ENCODE peak calls at places on chromosomes 3 and 15, in five cellular contexts. B, W, O, E and L are unnamed samples.
A peak's percentile ranks its signal among the peaks of the same experiment; 100 is the strongest.

GRCh38 chr15:71725215-71725955 is 85.0 kb upstream of the NR2E3 start:
- DNase-seq in B (no peak), E (no peak), W (no peak), O (no peak), L (no peak)

GRCh38 chr3:127589600-127590281 is 792 bp downstream of the TPRA1 start:
- DNase-seq in B (no peak), O (no peak), E (peak; percentile 19), W (peak; percentile 47), L (no peak)

GRCh38 chr3:185175370-185175987 is 22.6 kb upstream of the C3orf70 start:
- DNase-seq in E (peak; percentile 19), O (peak; percentile 57), B (no peak), W (no peak), L (no peak)

GRCh38 chr15:70538278-70538677 is 225.1 kb downstream of the UACA start:
- DNase-seq in B (no peak), E (no peak), O (no peak), W (no peak), L (no peak)

GRCh38 chr3:107384907-107385306 is 7.7 kb downstream of the CCDC54 start:
- DNase-seq in B (no peak), W (no peak), E (no peak), O (no peak), L (no peak)

GRCh38 chr15:82146990-82147461 is 101.2 kb upstream of the MEX3B start:
- DNase-seq in W (no peak), E (no peak), O (no peak), B (no peak), L (no peak)

GRCh38 chr3:178443634-178444033 is 92.6 kb upstream of the KCNMB2 start:
- DNase-seq in O (no peak), W (no peak), B (no peak), E (no peak), L (no peak)

GRCh38 chr3:156764761-156765160 is 61.4 kb upstream of the LEKR1 start:
- DNase-seq in W (no peak), O (no peak), B (no peak), E (no peak), L (no peak)

GRCh38 chr15:47184003-47184404 is 533.3 kb upstream of the SEMA6D start:
- DNase-seq in O (peak; percentile 27), E (no peak), W (no peak), B (no peak), L (no peak)

GRCh38 chr3:159724627-159725026 is 264.0 kb upstream of the IL12A start:
- DNase-seq in E (no peak), W (no peak), B (no peak), O (no peak), L (no peak)

GRCh38 chr3:30292192-30292893 is 314.1 kb upstream of the TGFBR2 start:
- DNase-seq in E (no peak), B (no peak), W (no peak), O (no peak), L (no peak)

GRCh38 chr3:40574661-40575060 is 49.9 kb downstream of the ZNF621 start:
- DNase-seq in W (no peak), B (no peak), E (no peak), O (no peak), L (no peak)

GRCh38 chr3:136186330-136186729 is 9.8 kb downstream of the MSL2 start:
- DNase-seq in B (no peak), W (peak; percentile 53), O (no peak), E (no peak), L (no peak)

GRCh38 chr15:67196672-67197363 is 57.6 kb downstream of the AAGAB start:
- DNase-seq in O (no peak), E (no peak), B (no peak), W (no peak), L (peak; percentile 77)

GRCh38 chr15:51132384-51133139 is 37.9 kb upstream of the TNFAIP8L3 start:
- DNase-seq in O (peak; percentile 51), E (peak; percentile 33), W (no peak), B (no peak), L (no peak)

GRCh38 chr15:65106011-65106590 is 8.9 kb downstream of the UBAP1L start:
- DNase-seq in E (no peak), W (no peak), B (no peak), O (no peak), L (no peak)

GRCh38 chr15:31226011-31226410 is 100.6 kb upstream of the KLF13 start:
- DNase-seq in E (no peak), W (no peak), B (no peak), O (no peak), L (no peak)

GRCh38 chr3:77513541-77513940 is 473.6 kb downstream of the ROBO2 start:
- DNase-seq in W (no peak), E (no peak), B (no peak), O (no peak), L (no peak)

GRCh38 chr15:80231371-80231770 is 20.6 kb downstream of the CTXND1 start:
- DNase-seq in W (no peak), O (no peak), E (no peak), B (no peak), L (no peak)

GRCh38 chr15:100878130-100878529 is 1.5 kb upstream of the ALDH1A3 start:
- DNase-seq in E (no peak), B (no peak), W (no peak), O (no peak), L (no peak)

GRCh38 chr3:138327831-138328230 is 1.8 kb downstream of the NME9 start:
- DNase-seq in B (no peak), O (no peak), E (no peak), W (peak; percentile 31), L (peak; percentile 24)

GRCh38 chr3:28726840-28727239 is 378.2 kb upstream of the AZI2 start:
- DNase-seq in E (peak; percentile 3), W (no peak), B (no peak), O (peak; percentile 53), L (no peak)

GRCh38 chr3:186257866-186258265 is 104.2 kb downstream of the DGKG start:
- DNase-seq in W (no peak), B (no peak), O (no peak), E (no peak), L (no peak)

GRCh38 chr15:64808785-64809453 is 16.5 kb downstream of the PIF1 start:
- DNase-seq in B (no peak), W (no peak), O (no peak), E (no peak), L (no peak)

GRCh38 chr3:188046561-188047213 is 107.3 kb upstream of the LPP start:
- DNase-seq in E (no peak), W (no peak), B (no peak), O (no peak), L (no peak)

GRCh38 chr3:38011111-38011510 is 18.3 kb downstream of the PLCD1 start:
- DNase-seq in O (peak; percentile 13), W (no peak), B (no peak), E (no peak), L (no peak)

GRCh38 chr3:48470286-48470685 is 23.7 kb downstream of the ATRIP start:
- DNase-seq in O (no peak), E (no peak), W (no peak), B (no peak), L (no peak)

GRCh38 chr3:192372627-192373026 is 354.7 kb downstream of the FGF12 start:
- DNase-seq in W (no peak), E (no peak), B (no peak), O (no peak), L (no peak)

GRCh38 chr3:123084738-123085237 is 18.0 kb downstream of the PDIA5 start:
- DNase-seq in W (no peak), O (no peak), B (no peak), E (no peak), L (no peak)

GRCh38 chr3:173397161-173398110 is at the start of gene NLGN1:
- DNase-seq in W (no peak), E (no peak), O (peak; percentile 76), B (no peak), L (no peak)

GRCh38 chr3:194508486-194509449 is 22.0 kb upstream of the ATP13A3 start:
- DNase-seq in O (no peak), E (no peak), W (no peak), B (no peak), L (no peak)

GRCh38 chr3:85603378-85603777 is 644.6 kb downstream of the CADM2 start:
- DNase-seq in O (no peak), B (no peak), E (no peak), W (no peak), L (no peak)

GRCh38 chr3:33658971-33659848 is 58.8 kb downstream of the CLASP2 start:
- DNase-seq in W (peak; percentile 50), E (peak; percentile 77), O (peak; percentile 73), B (no peak), L (no peak)

GRCh38 chr3:186108106-186108940 is 566 bp downstream of the ETV5 start:
- DNase-seq in E (peak; percentile 65), O (peak; percentile 49), B (no peak), W (peak; percentile 45), L (no peak)

GRCh38 chr3:24156466-24156865 is 211.4 kb downstream of the NR1D2 start:
- DNase-seq in O (no peak), E (no peak), B (no peak), W (no peak), L (no peak)